ENCODE peak calls at places on chromosomes 16 and 17, in nine cellular contexts. N is hepatic stellate cell; X is heart left ventricle; O is H9; G is progenitor cell of endocrine pancreas; S is H4; C is activated T-helper 2 cell treated with anti-CD3 and anti-CD28 coated beads, Interferon-gamma antibody, Interleukin-2, Interleukin-4, amounts not matched to agents 10 μg/mL and 5 μg/mL and 100 μg/mL, durations not matched to agents 14 hours and 24 hours and 36 hours; R is NCI-H1105 treated with DMSO at 0.1 percent for 48 hours; B is non-pigmented ciliary epithelial cell. A is an unnamed sample.

GRCh38 chr17:57293077-57293476 is 36.8 kb downstream of the MSI2 start:
- DNase-seq in N (no peak), X (peak; percentile 34), O (no peak), G (no peak), S (peak; percentile 26), C (no peak), R (no peak), B (peak; percentile 56), A (no peak)

GRCh38 chr17:48044851-48045250 is 3.3 kb upstream of the NFE2L1 start:
- DNase-seq in N (no peak), X (no peak), O (no peak), G (no peak), S (no peak), C (no peak), R (no peak), B (no peak), A (no peak)

GRCh38 chr17:14760719-14761425 is 460.0 kb downstream of the HS3ST3B1 start:
- DNase-seq in N (no peak), X (no peak), O (no peak), G (no peak), S (no peak), C (no peak), R (no peak), B (no peak), A (no peak)

GRCh38 chr17:22277595-22277994 is 585.3 kb downstream of the KCNJ18 start:
- DNase-seq in N (no peak), X (no peak), O (no peak), G (no peak), S (no peak), C (no peak), R (no peak), B (no peak), A (no peak)

GRCh38 chr17:927611-928461 is 51.7 kb downstream of the NXN start:
- DNase-seq in N (peak; percentile 80), X (no peak), O (no peak), G (no peak), S (peak; percentile 99), C (no peak), R (no peak), B (peak; percentile 84), A (no peak)

GRCh38 chr16:67148221-67148620 is 2.6 kb downstream of the B3GNT9 start:
- DNase-seq in N (no peak), X (no peak), O (no peak), G (no peak), S (no peak), C (no peak), R (no peak), B (no peak), A (no peak)

GRCh38 chr16:81505011-81505660 is 60.5 kb downstream of the CMIP start:
- DNase-seq in N (no peak), X (no peak), O (no peak), G (no peak), S (peak; percentile 34), C (no peak), R (no peak), B (no peak), A (no peak)

GRCh38 chr16:16797239-16797638 is 418.3 kb downstream of the NPIPA7 start:
- DNase-seq in N (no peak), X (no peak), O (no peak), G (no peak), S (no peak), C (no peak), R (no peak), B (no peak), A (no peak)

GRCh38 chr17:56540791-56541190 is 52.7 kb upstream of the NOG start:
- DNase-seq in N (peak; percentile 12), X (no peak), O (peak; percentile 36), G (no peak), S (no peak), C (no peak), R (no peak), B (no peak), A (no peak)

GRCh38 chr17:77735341-77736206 is 222.9 kb upstream of the TNRC6C start:
- DNase-seq in N (no peak), X (peak; percentile 83), O (peak; percentile 51), G (peak; percentile 5), S (peak; percentile 70), C (no peak), R (peak; percentile 82), B (no peak), A (no peak)

GRCh38 chr16:89093602-89094251 is at the start of gene ACSF3:
- DNase-seq in N (peak; percentile 88), X (peak; percentile 76), O (no peak), G (no peak), S (no peak), C (peak; percentile 64), R (no peak), B (no peak), A (peak; percentile 71)

GRCh38 chr16:89095401-89095974 is 1.8 kb downstream of the ACSF3 start:
- DNase-seq in N (no peak), X (no peak), O (no peak), G (no peak), S (no peak), C (no peak), R (no peak), B (no peak), A (no peak)

GRCh38 chr16:90022209-90023077 is 3.2 kb upstream of the DBNDD1 start:
- DNase-seq in N (peak; percentile 97), X (peak; percentile 96), O (peak; percentile 76), G (peak; percentile 64), S (peak; percentile 91), C (peak; percentile 78), R (peak; percentile 76), B (peak; percentile 46), A (peak; percentile 83)

A was measured in activated T-helper 1 cell treated with anti-CD3 and anti-CD28 coated beads, Interleukin-12 subunit alpha, Interleukin-12 subunit beta, Interleukin-2, Interleukin-4 antibody, amounts not matched to agents 30 ng/mL and 10 ng/mL and 1 ng/mL, durations not matched to agents 14 hours and 24 hours and 36 hours.